ENCODE peak calls at places on chromosomes 4 and X, in five cellular contexts. E is NT2/D1, F is HepG2, Q is GM12878, C is H1. L is an unnamed sample.

GRCh38 chr4:5524900-5525299 is 183.5 kb downstream of the EVC2 start:
- DNase-seq in C (no peak), E (no peak), Q (no peak), F (no peak), L (no peak)

GRCh38 chrX:79081895-79082512 is 62.5 kb upstream of the GPR174 start:
- DNase-seq in Q (peak), F (no peak), C (no peak), E (peak), L (peak)

GRCh38 chr4:81085979-81086378 is 55.5 kb downstream of the BMP3 start:
- DNase-seq in C (no peak), F (no peak), Q (no peak), E (no peak), L (no peak)

GRCh38 chr4:128718793-128719192 is 90.7 kb upstream of the JADE1 start:
- DNase-seq in F (no peak), Q (no peak), C (no peak), E (no peak), L (no peak)

GRCh38 chr4:188949608-188950007 is 810.4 kb downstream of the TRIML1 start:
- DNase-seq in Q (no peak), E (no peak), C (no peak), F (no peak), L (no peak)

GRCh38 chrX:10902001-10902400 is 209.1 kb upstream of the HCCS start:
- DNase-seq in Q (no peak), E (no peak), F (peak), C (no peak), L (no peak)

GRCh38 chr4:6988016-6988715 is 55.0 kb upstream of the TADA2B start:
- DNase-seq in C (no peak), F (no peak), Q (no peak), E (no peak), L (no peak)

GRCh38 chr4:48687313-48687712 is 92.8 kb downstream of the FRYL start:
- DNase-seq in C (no peak), F (no peak), E (no peak), Q (no peak), L (no peak)

GRCh38 chrX:83416273-83416672 is 91.8 kb upstream of the POU3F4 start:
- DNase-seq in F (no peak), C (no peak), Q (no peak), E (no peak), L (no peak)

GRCh38 chrX:72644946-72645345 is 69.2 kb downstream of the PHKA1 start:
- DNase-seq in F (no peak), C (no peak), Q (no peak), E (no peak), L (no peak)

GRCh38 chr4:65227628-65228027 is 442.7 kb downstream of the EPHA5 start:
- DNase-seq in Q (no peak), C (no peak), E (no peak), F (no peak), L (no peak)

GRCh38 chr4:4430492-4431195 is 43.7 kb downstream of the NSG1 start:
- DNase-seq in Q (no peak), C (peak), E (peak), F (peak), L (peak)

GRCh38 chr4:41991916-41992767 is 1.8 kb downstream of the SLC30A9 start:
- DNase-seq in E (no peak), Q (no peak), C (no peak), F (peak), L (peak)

GRCh38 chrX:53831662-53832635 is 145.4 kb upstream of the HUWE1 start:
- DNase-seq in E (peak), Q (peak), F (peak), C (peak), L (peak)

GRCh38 chr4:43550981-43551627 is 658.6 kb downstream of the GRXCR1 start:
- DNase-seq in Q (no peak), E (no peak), C (no peak), F (no peak), L (no peak)

GRCh38 chr4:108292229-108292628 is 123.5 kb upstream of the LEF1 start:
- DNase-seq in C (no peak), Q (no peak), F (no peak), E (no peak), L (no peak)

GRCh38 chrX:118574666-118575065 is 79.1 kb downstream of the DOCK11 start:
- DNase-seq in F (no peak), Q (no peak), E (no peak), C (no peak), L (no peak)

GRCh38 chrX:149630681-149631292 is 805 bp downstream of the TMEM185A start:
- DNase-seq in F (peak), Q (no peak), E (no peak), C (no peak), L (peak)

GRCh38 chrX:136336623-136337022 is 35.9 kb downstream of the ADGRG4 start:
- DNase-seq in E (no peak), Q (no peak), F (no peak), C (no peak), L (peak)

GRCh38 chr4:154982187-154983047 is 201.3 kb downstream of the RBM46 start:
- DNase-seq in F (peak), Q (peak), E (peak), C (peak), L (peak)

GRCh38 chrX:39519213-39519544 is 578.6 kb downstream of the BCOR start:
- DNase-seq in E (no peak), Q (no peak), C (no peak), F (no peak), L (no peak)

GRCh38 chr4:100742045-100742444 is 224.2 kb upstream of the EMCN start:
- DNase-seq in Q (no peak), C (no peak), F (peak), E (no peak), L (peak)

GRCh38 chr4:112933790-112934189 is 115.7 kb upstream of the ANK2 start:
- DNase-seq in C (no peak), E (no peak), Q (no peak), F (no peak), L (no peak)

GRCh38 chrX:85004255-85004654 is 578 bp downstream of the APOOL start:
- DNase-seq in F (no peak), Q (no peak), C (no peak), E (no peak), L (no peak)

GRCh38 chr4:146442801-146443200 is 78.9 kb downstream of the SLC10A7 start:
- DNase-seq in E (no peak), F (no peak), Q (no peak), C (no peak), L (no peak)

GRCh38 chr4:6474053-6474568 is 1.7 kb upstream of the PPP2R2C start:
- DNase-seq in F (peak), E (no peak), Q (no peak), C (peak), L (peak)

GRCh38 chr4:112245383-112245782 is 13.8 kb downstream of the AP1AR start:
- DNase-seq in C (no peak), F (no peak), Q (no peak), E (no peak), L (no peak)

GRCh38 chr4:113375964-113376666 is 326.7 kb downstream of the ANK2 start:
- DNase-seq in E (no peak), F (no peak), C (no peak), Q (no peak), L (no peak)

DNA sequence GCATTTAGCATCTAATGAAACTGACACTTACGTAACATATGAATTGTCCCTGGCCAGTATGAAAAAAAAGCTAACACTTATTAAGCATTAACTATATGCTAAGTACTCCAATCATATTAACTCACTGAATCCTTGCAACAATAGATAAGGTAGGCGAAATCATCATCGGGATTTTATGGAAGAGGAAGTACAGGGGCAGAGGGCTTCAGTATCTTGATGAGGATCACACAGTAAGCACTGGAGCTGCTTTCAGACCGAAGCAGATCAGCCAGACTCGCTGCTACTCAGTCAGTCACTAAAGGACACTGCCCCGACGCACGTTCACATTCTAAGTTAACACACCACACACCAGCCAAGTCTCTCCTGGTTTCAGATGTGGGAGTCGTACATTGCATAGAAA is 540.3 kb upstream of the TENM3 start:
- DNase-seq in F (no peak), C (no peak), E (no peak), Q (no peak), L (no peak)
- TF ChIP-seq SUZ12 in F (no peak), C (no peak), E (no peak), Q (no peak), L (no peak)

GRCh38 chr4:170849969-170850368 is 760.2 kb upstream of the AADAT start:
- DNase-seq in F (no peak), C (no peak), E (no peak), Q (peak), L (no peak)

GRCh38 chr4:170854097-170854496 is 764.3 kb upstream of the AADAT start:
- DNase-seq in C (no peak), E (no peak), Q (no peak), F (no peak), L (no peak)

GRCh38 chr4:170853422-170854021 is 763.8 kb upstream of the AADAT start:
- DNase-seq in F (peak), C (peak), Q (peak), E (peak), L (peak)
- TF ChIP-seq SUZ12 in F (no peak), C (no peak), Q (no peak), E (no peak), L (no peak)

DNA sequence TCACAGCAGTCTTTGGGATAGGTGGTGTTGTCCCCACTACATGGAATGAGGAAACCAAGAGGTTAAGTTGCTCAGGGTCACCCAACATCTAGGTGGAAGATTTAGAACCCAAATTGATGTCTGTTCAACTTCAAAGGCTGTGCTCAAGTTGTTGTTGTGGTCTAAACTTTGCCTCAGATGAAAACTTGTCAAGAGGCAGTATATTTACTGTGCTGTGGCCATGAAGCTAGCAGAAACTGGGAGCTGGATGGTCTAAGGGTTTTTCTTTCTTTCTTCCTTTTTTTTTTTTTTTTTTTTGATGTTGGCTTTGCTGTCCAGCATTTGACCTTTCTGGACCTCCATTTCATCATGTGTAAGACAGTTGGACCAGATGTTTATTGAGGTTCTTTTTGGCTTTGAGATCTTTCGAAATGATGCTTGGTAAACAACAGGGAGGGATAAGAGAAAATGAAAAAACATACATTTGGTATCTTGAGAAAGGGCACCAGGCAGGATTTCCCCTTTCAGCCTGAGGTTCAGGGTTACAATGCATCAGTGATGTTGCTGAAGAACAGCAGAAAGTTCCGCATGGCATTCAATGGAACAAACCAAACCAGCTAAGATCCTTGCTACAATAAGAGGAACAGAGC is 166.2 kb upstream of the RPS6KA3 start:
- DNase-seq in C (no peak), E (no peak), Q (no peak), F (peak), L (no peak)
- TF ChIP-seq SUZ12 in C (no peak), E (no peak), Q (no peak), F (no peak), L (no peak)

GRCh38 chr4:152401424-152401823 is 134.5 kb downstream of the FBXW7 start:
- DNase-seq in Q (no peak), E (no peak), C (no peak), F (no peak), L (no peak)

GRCh38 chr4:152398060-152398459 is 137.8 kb downstream of the FBXW7 start:
- DNase-seq in Q (no peak), C (no peak), E (no peak), F (peak), L (peak)

GRCh38 chr4:152394786-152395185 is 141.1 kb downstream of the FBXW7 start:
- DNase-seq in F (no peak), E (no peak), C (no peak), Q (no peak), L (no peak)

DNA sequence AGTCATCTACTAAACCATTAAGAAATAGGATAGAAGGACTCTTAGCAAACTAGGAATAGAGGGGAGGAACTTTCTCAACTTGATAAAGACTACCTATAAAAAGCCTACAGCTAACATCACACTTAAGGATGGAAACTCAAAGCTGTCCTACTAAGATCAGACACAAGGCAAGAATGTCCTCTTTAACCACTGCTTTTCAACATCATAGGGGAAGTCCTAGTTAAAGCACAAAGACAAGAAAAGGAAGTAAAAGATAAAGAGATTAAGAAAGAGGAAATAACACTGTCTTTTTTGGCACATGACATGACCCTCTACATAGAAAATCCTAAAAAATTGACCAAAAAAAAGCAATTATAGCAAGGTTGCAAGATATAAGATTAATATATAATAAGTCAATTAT is 136.6 kb downstream of the FBXW7 start:
- DNase-seq in F (no peak), C (no peak), Q (peak), E (no peak), L (no peak)
- TF ChIP-seq SUZ12 in F (no peak), C (no peak), Q (no peak), E (no peak), L (no peak)

DNA sequence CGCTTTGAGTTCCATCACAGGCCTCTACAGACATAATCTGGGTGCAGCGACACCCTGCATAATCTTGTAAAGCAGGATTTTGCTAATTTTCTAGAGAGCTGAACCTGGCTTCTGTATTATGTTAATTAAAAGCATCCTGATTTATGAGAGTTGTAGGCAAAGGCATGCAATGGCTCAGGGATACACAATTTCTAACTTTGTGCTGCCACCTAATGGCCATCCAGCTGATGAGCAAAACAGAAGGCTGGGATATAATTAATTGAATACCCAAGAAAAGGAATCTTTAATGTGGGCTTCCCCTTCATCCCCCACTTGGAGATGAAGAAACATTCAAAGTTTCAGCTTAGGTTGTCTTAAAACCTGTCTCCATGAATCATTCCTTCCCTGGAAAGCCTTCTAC is 78.1 kb downstream of the BMP15 start:
- DNase-seq in C (no peak), F (no peak), Q (no peak), E (peak), L (peak)
- TF ChIP-seq SUZ12 in C (no peak), F (no peak), Q (no peak), E (no peak), L (no peak)

GRCh38 chr4:25253072-25253447 is 19.2 kb downstream of the PI4K2B start:
- DNase-seq in C (no peak), F (no peak), E (no peak), Q (no peak), L (no peak)

GRCh38 chr4:25246680-25247611 is 13.1 kb downstream of the PI4K2B start:
- DNase-seq in Q (no peak), F (no peak), C (no peak), E (no peak), L (no peak)

DNA sequence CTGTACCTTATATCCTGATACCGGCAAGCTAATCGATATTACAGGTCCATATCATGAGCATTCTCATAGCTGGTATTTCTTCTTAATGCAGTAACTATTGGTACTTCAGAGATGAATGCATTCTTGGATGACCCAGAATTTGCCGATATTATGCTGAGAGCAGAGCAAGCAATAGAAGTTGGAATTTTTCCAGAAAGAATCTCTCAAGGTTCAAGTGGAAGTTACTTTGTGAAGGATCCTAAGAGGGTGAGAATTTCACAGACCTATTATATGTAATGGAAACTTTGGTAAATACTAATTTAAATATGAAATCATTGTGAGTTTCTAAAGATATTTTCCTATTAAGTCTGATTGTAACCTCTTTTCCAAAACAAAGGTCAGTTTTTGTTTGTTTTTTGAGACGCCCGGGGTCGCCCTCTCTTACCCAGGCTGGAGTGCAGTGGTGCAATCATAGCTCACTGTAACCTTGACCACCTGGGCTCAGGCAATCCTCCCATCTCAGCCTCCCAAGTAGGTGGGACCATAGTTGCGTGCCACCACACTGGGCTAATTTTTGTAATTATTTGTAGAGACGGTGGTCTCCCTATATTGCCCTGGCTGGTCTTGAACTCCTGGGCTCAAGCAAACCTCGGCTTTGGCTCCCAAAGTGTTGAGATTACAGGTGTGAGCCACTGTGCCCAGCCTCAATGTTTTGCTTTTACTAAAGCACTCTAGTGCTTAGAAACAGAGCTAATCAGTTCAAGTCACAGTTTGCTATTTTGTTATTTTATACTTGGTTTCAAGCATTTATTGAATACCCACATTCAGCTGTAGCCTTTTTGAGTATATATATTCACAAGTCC is 18.6 kb downstream of the PI4K2B start:
- DNase-seq in F (no peak), C (no peak), E (no peak), Q (no peak), L (no peak)
- TF ChIP-seq SUZ12 in F (no peak), C (no peak), E (no peak), Q (no peak), L (no peak)

GRCh38 chr4:166172619-166173018 is 299.6 kb downstream of the TLL1 start:
- DNase-seq in Q (no peak), E (no peak), C (no peak), F (no peak), L (no peak)
- TF ChIP-seq SUZ12 in Q (no peak), E (no peak), C (no peak), F (no peak), L (no peak)

GRCh38 chr4:13920901-13921300 is 293.4 kb upstream of the BOD1L1 start:
- DNase-seq in E (peak), F (peak), Q (no peak), C (no peak), L (no peak)

GRCh38 chr4:13920111-13920875 is 292.8 kb upstream of the BOD1L1 start:
- DNase-seq in C (no peak), F (no peak), E (no peak), Q (no peak), L (no peak)

GRCh38 chr4:13922459-13922858 is 294.9 kb upstream of the BOD1L1 start:
- DNase-seq in Q (no peak), C (no peak), E (no peak), F (no peak), L (no peak)

GRCh38 chr4:13921805-13922204 is 294.3 kb upstream of the BOD1L1 start:
- DNase-seq in E (no peak), Q (no peak), F (peak), C (no peak), L (no peak)

DNA sequence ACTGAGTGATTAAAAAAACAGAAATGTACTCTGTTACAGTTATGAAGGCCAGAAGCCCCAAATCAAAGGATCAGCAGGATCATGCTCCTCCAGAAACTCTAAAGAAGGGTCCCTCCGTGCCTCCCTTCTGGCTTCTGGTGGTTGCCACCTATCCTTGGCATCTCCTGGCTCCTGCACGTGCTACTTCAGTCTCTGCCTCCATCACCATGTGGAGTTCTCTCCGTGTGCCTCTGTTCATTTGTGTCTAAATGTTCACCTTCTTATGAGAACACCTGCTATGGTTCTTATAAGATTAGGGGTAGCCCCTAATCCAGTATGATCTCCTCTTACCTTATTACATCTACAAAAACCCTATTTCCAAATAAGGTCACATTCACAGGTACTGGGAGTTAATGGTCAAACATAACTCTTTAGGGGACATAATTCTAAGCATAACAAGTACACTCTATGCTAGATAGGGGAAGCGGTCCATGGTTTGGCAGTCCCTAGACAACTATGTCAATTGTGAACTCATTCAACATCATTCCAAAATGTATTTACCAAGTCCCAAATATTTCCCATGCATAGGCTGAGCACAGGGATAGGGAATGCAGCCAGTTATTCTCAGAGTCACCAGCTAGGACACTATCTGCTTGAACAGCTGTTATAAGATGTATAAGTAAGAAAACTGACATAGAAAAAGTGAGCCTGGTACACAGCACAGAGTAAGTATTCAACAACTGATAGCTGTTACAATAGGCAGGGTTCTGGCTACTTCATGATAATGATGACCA is 295.5 kb upstream of the BOD1L1 start:
- DNase-seq in E (no peak), F (no peak), C (no peak), Q (no peak), L (no peak)
- TF ChIP-seq SUZ12 in E (no peak), F (no peak), C (no peak), Q (no peak), L (no peak)